ENCODE peak calls at places on chromosomes 13 and 19, in ten cellular contexts. Q, N, I, X, K, C, E, F, A and M are unnamed samples.
A peak's percentile ranks its signal among the peaks of the same experiment; 100 is the strongest.

GRCh38 chr13:45833242-45833641 is 18.3 kb downstream of the SIAH3 start:
- DNase-seq in Q (no peak), N (no peak), I (no peak), X (no peak), K (no peak), C (no peak), E (no peak), F (no peak), A (no peak), M (no peak)

GRCh38 chr13:60572003-60572792 is 175.2 kb downstream of the TDRD3 start:
- DNase-seq in Q (no peak), N (peak; percentile 23), I (no peak), X (no peak), K (no peak), C (no peak), E (no peak), F (no peak), A (no peak), M (no peak)

GRCh38 chr13:52195052-52195837 is 35.8 kb upstream of the NEK3 start:
- DNase-seq in Q (peak; percentile 91), N (peak; percentile 84), I (peak; percentile 66), X (peak; percentile 51), K (peak; percentile 85), C (peak; percentile 78), E (peak; percentile 87), F (peak; percentile 88), A (no peak), M (peak; percentile 81)

GRCh38 chr13:80389073-80390038 is 48.4 kb upstream of the SPRY2 start:
- DNase-seq in Q (no peak), N (no peak), I (no peak), X (no peak), K (no peak), C (no peak), E (no peak), F (no peak), A (no peak), M (no peak)

GRCh38 chr13:44713793-44714469 is 137.8 kb upstream of the TSC22D1 start:
- DNase-seq in Q (peak; percentile 70), N (peak; percentile 11), I (no peak), X (no peak), K (no peak), C (no peak), E (no peak), F (no peak), A (no peak), M (no peak)

GRCh38 chr13:29849071-29849541 is 1.3 kb downstream of the UBL3 start:
- DNase-seq in Q (no peak), N (peak; percentile 40), I (no peak), X (no peak), K (no peak), C (no peak), E (peak; percentile 28), F (peak; percentile 31), A (peak; percentile 35), M (no peak)

GRCh38 chr19:23917856-23918255 is 3.2 kb downstream of the ZNF726 start:
- DNase-seq in Q (no peak), N (no peak), I (no peak), X (no peak), K (no peak), C (no peak), E (peak; percentile 47), F (no peak), A (no peak), M (no peak)

GRCh38 chr19:52963229-52963760 is 614 bp upstream of the ZNF816 start:
- DNase-seq in Q (no peak), N (peak; percentile 29), I (no peak), X (no peak), K (peak; percentile 20), C (no peak), E (peak; percentile 25), F (peak; percentile 36), A (peak; percentile 52), M (peak; percentile 20)

GRCh38 chr19:55304279-55304978 is 20.6 kb downstream of the BRSK1 start:
- DNase-seq in Q (no peak), N (no peak), I (peak; percentile 55), X (no peak), K (no peak), C (no peak), E (peak; percentile 42), F (peak; percentile 63), A (peak; percentile 56), M (no peak)

GRCh38 chr19:3491396-3492119 is 8.3 kb upstream of the SMIM44 start:
- DNase-seq in Q (no peak), N (no peak), I (no peak), X (no peak), K (no peak), C (no peak), E (no peak), F (no peak), A (no peak), M (no peak)

GRCh38 chr19:31260171-31260933 is 88.9 kb downstream of the TSHZ3 start:
- DNase-seq in Q (no peak), N (no peak), I (no peak), X (no peak), K (no peak), C (no peak), E (no peak), F (no peak), A (no peak), M (no peak)

GRCh38 chr13:102707465-102707864 is 12.6 kb upstream of the METTL21C start:
- DNase-seq in Q (no peak), N (peak; percentile 33), I (no peak), X (no peak), K (no peak), C (no peak), E (no peak), F (no peak), A (no peak), M (no peak)

GRCh38 chr13:77507931-77508776 is 27.4 kb upstream of the SCEL start:
- DNase-seq in Q (no peak), N (no peak), I (no peak), X (no peak), K (no peak), C (no peak), E (no peak), F (no peak), A (no peak), M (no peak)

GRCh38 chr13:35727881-35728280 is 251.4 kb upstream of the MAB21L1 start:
- DNase-seq in Q (no peak), N (no peak), I (no peak), X (no peak), K (no peak), C (no peak), E (no peak), F (no peak), A (peak; percentile 19), M (no peak)

GRCh38 chr13:110363009-110363408 is 55.9 kb downstream of the COL4A2 start:
- DNase-seq in Q (no peak), N (no peak), I (no peak), X (no peak), K (no peak), C (no peak), E (no peak), F (no peak), A (no peak), M (peak; percentile 44)

GRCh38 chr13:21933001-21933400 is 262.1 kb downstream of the FGF9 start:
- DNase-seq in Q (no peak), N (no peak), I (no peak), X (no peak), K (no peak), C (no peak), E (no peak), F (no peak), A (no peak), M (no peak)

GRCh38 chr19:49983645-49984229 is 22.8 kb upstream of the SIGLEC11 start:
- DNase-seq in Q (peak; percentile 65), N (peak; percentile 78), I (peak; percentile 33), X (peak; percentile 52), K (peak; percentile 32), C (no peak), E (peak; percentile 81), F (peak; percentile 56), A (peak; percentile 73), M (peak; percentile 48)

GRCh38 chr19:34370983-34371382 is 6.0 kb downstream of the GPI start:
- DNase-seq in Q (no peak), N (peak; percentile 68), I (peak; percentile 73), X (no peak), K (no peak), C (no peak), E (no peak), F (no peak), A (no peak), M (no peak)

GRCh38 chr19:11422163-11423068 is 3.3 kb upstream of the RGL3 start:
- DNase-seq in Q (peak; percentile 93), N (peak; percentile 79), I (peak; percentile 53), X (peak; percentile 41), K (peak; percentile 84), C (peak; percentile 78), E (peak; percentile 86), F (peak; percentile 86), A (peak; percentile 34), M (peak; percentile 55)

GRCh38 chr13:98065468-98065867 is 77.4 kb upstream of the FARP1 start:
- DNase-seq in Q (no peak), N (no peak), I (no peak), X (no peak), K (no peak), C (no peak), E (peak; percentile 19), F (no peak), A (no peak), M (no peak)

GRCh38 chr19:23263870-23264590 is 13.8 kb upstream of the ZNF724 start:
- DNase-seq in Q (no peak), N (peak; percentile 10), I (no peak), X (no peak), K (no peak), C (no peak), E (no peak), F (no peak), A (no peak), M (no peak)

GRCh38 chr13:99345345-99345744 is 38.1 kb upstream of the GPR183 start:
- DNase-seq in Q (no peak), N (no peak), I (no peak), X (no peak), K (no peak), C (no peak), E (no peak), F (no peak), A (no peak), M (no peak)
- H3K36me3 ChIP-seq in Q (peaks cover 21% of the 10 kb centered on the region), N (no peaks in the 10 kb centered on the region), I (peaks cover 31% of the 10 kb centered on the region), X (peaks cover 88% of the 10 kb centered on the region), K (peaks cover 85% of the 10 kb centered on the region), C (no peaks in the 10 kb centered on the region), E (no peaks in the 10 kb centered on the region), F (peaks cover 79% of the 10 kb centered on the region), A (peaks cover 5% of the 10 kb centered on the region), M (no peaks in the 10 kb centered on the region)

GRCh38 chr19:6278051-6278450 is 1.7 kb downstream of the MLLT1 start:
- DNase-seq in Q (no peak), N (no peak), I (no peak), X (no peak), K (no peak), C (no peak), E (no peak), F (no peak), A (no peak), M (no peak)
- H3K4me3 ChIP-seq in Q (no peak overlapping the region), N (no peak overlapping the region), I (no peak overlapping the region), X (no peak overlapping the region), K (peak overlapping the region; percentile 91), C (no peak overlapping the region), E (no peak overlapping the region), F (no peak overlapping the region), A (no peak overlapping the region), M (no peak overlapping the region)

GRCh38 chr13:73072501-73072900 is 13.7 kb downstream of the KLF5 start:
- DNase-seq in Q (no peak), N (no peak), I (no peak), X (no peak), K (no peak), C (no peak), E (no peak), F (no peak), A (no peak), M (no peak)
- H3K27ac ChIP-seq in Q (no peak overlapping the region), N (no peak overlapping the region), I (no peak overlapping the region), X (peak overlapping the region; percentile 63), K (no peak overlapping the region), C (no peak overlapping the region), E (no peak overlapping the region), F (no peak overlapping the region), A (no peak overlapping the region), M (no peak overlapping the region)

GRCh38 chr19:16095071-16095571 is 16.6 kb upstream of the RAB8A start:
- DNase-seq in Q (no peak), N (no peak), I (no peak), X (no peak), K (peak; percentile 31), C (no peak), E (no peak), F (peak; percentile 69), A (no peak), M (no peak)
- H3K36me3 ChIP-seq in Q (peaks cover 98% of the 10 kb centered on the region), N (no peaks in the 10 kb centered on the region), I (peaks cover 26% of the 10 kb centered on the region), X (peaks cover 98% of the 10 kb centered on the region), K (peaks cover 99% of the 10 kb centered on the region), C (no peaks in the 10 kb centered on the region), E (peaks cover 29% of the 10 kb centered on the region), F (peaks cover 98% of the 10 kb centered on the region), A (peaks cover 68% of the 10 kb centered on the region), M (no peaks in the 10 kb centered on the region)